ENCODE peak calls at places on chromosome 22, in five cellular contexts. One of them, this sample, is unnamed.

GRCh38 chr22:44913198-44913983 is 96.4 kb downstream of the PHF21B start:
- DNase-seq in GM23338: no peak
- DNase-seq in cardiac muscle cell: no peak
- DNase-seq in GM20000: no peak
- DNase-seq in Peyer's patch: peak
- DNase-seq in this sample: peak

GRCh38 chr22:24051568-24051967 is 40.5 kb downstream of the CABIN1 start:
- DNase-seq in GM20000: no peak
- DNase-seq in cardiac muscle cell: no peak
- DNase-seq in GM23338: no peak
- DNase-seq in Peyer's patch: no peak
- DNase-seq in this sample: no peak

GRCh38 chr22:40552070-40552469 is 84.4 kb downstream of the MRTFA start:
- DNase-seq in cardiac muscle cell: peak
- DNase-seq in Peyer's patch: no peak
- DNase-seq in GM20000: no peak
- DNase-seq in GM23338: no peak
- DNase-seq in this sample: no peak

GRCh38 chr22:29904020-29904419 is 21.0 kb downstream of the MTMR3 start:
- DNase-seq in Peyer's patch: no peak
- DNase-seq in GM23338: no peak
- DNase-seq in cardiac muscle cell: no peak
- DNase-seq in GM20000: no peak
- DNase-seq in this sample: no peak

GRCh38 chr22:40525250-40525884 is 111.2 kb downstream of the MRTFA start:
- DNase-seq in cardiac muscle cell: peak
- DNase-seq in GM23338: peak
- DNase-seq in GM20000: no peak
- DNase-seq in Peyer's patch: peak
- DNase-seq in this sample: peak

GRCh38 chr22:40482391-40482790 is 112.0 kb downstream of the SGSM3 start:
- DNase-seq in cardiac muscle cell: no peak
- DNase-seq in GM20000: no peak
- DNase-seq in GM23338: no peak
- DNase-seq in Peyer's patch: no peak
- DNase-seq in this sample: no peak

GRCh38 chr22:39589880-39590279 is 19.3 kb downstream of the CACNA1I start:
- DNase-seq in GM23338: no peak
- DNase-seq in GM20000: no peak
- DNase-seq in Peyer's patch: no peak
- DNase-seq in cardiac muscle cell: no peak
- DNase-seq in this sample: no peak

GRCh38 chr22:30600925-30601324 is 6.0 kb upstream of the TCN2 start:
- DNase-seq in Peyer's patch: no peak
- DNase-seq in cardiac muscle cell: no peak
- DNase-seq in GM23338: no peak
- DNase-seq in GM20000: no peak
- DNase-seq in this sample: no peak

GRCh38 chr22:42803454-42803853 is 53.6 kb downstream of the ARFGAP3 start:
- DNase-seq in GM23338: no peak
- DNase-seq in GM20000: no peak
- DNase-seq in Peyer's patch: no peak
- DNase-seq in cardiac muscle cell: no peak
- DNase-seq in this sample: no peak

GRCh38 chr22:27113211-27114030 is 456.0 kb downstream of the MIAT start:
- DNase-seq in GM23338: no peak
- DNase-seq in GM20000: no peak
- DNase-seq in cardiac muscle cell: peak
- DNase-seq in Peyer's patch: peak
- DNase-seq in this sample: peak

GRCh38 chr22:41517172-41518047 is 26.9 kb downstream of the POLR3H start:
- DNase-seq in GM23338: peak
- DNase-seq in Peyer's patch: peak
- DNase-seq in GM20000: peak
- DNase-seq in cardiac muscle cell: peak
- DNase-seq in this sample: no peak

GRCh38 chr22:31575190-31575589 is 78.9 kb downstream of the SFI1 start:
- DNase-seq in GM23338: no peak
- DNase-seq in cardiac muscle cell: no peak
- DNase-seq in GM20000: no peak
- DNase-seq in Peyer's patch: no peak
- DNase-seq in this sample: no peak

GRCh38 chr22:27097933-27098332 is 440.5 kb downstream of the MIAT start:
- DNase-seq in GM23338: peak
- DNase-seq in cardiac muscle cell: no peak
- DNase-seq in Peyer's patch: no peak
- DNase-seq in GM20000: no peak
- DNase-seq in this sample: no peak

GRCh38 chr22:29219881-29220670 is 14.4 kb downstream of the EMID1 start:
- DNase-seq in cardiac muscle cell: no peak
- DNase-seq in GM23338: peak
- DNase-seq in GM20000: no peak
- DNase-seq in Peyer's patch: no peak
- DNase-seq in this sample: no peak

GRCh38 chr22:30866811-30867271 is 101.7 kb downstream of the MORC2 start:
- DNase-seq in Peyer's patch: peak
- DNase-seq in GM20000: no peak
- DNase-seq in GM23338: peak
- DNase-seq in cardiac muscle cell: no peak
- DNase-seq in this sample: no peak

GRCh38 chr22:43293661-43294392 is 49.3 kb downstream of the SCUBE1 start:
- DNase-seq in cardiac muscle cell: peak
- DNase-seq in Peyer's patch: peak
- DNase-seq in GM20000: no peak
- DNase-seq in GM23338: no peak
- DNase-seq in this sample: peak

GRCh38 chr22:49749227-49749626 is 78.4 kb downstream of the BRD1 start:
- DNase-seq in cardiac muscle cell: no peak
- DNase-seq in GM20000: peak
- DNase-seq in GM23338: no peak
- DNase-seq in Peyer's patch: peak
- DNase-seq in this sample: peak

GRCh38 chr22:46073683-46074504 is 76.4 kb upstream of the PPARA start:
- DNase-seq in GM23338: no peak
- DNase-seq in GM20000: no peak
- DNase-seq in Peyer's patch: peak
- DNase-seq in cardiac muscle cell: peak
- DNase-seq in this sample: no peak

GRCh38 chr22:17964647-17965046 is 59.7 kb downstream of the MICAL3 start:
- DNase-seq in GM23338: no peak
- DNase-seq in cardiac muscle cell: no peak
- DNase-seq in GM20000: peak
- DNase-seq in Peyer's patch: no peak
- DNase-seq in this sample: no peak

DNA sequence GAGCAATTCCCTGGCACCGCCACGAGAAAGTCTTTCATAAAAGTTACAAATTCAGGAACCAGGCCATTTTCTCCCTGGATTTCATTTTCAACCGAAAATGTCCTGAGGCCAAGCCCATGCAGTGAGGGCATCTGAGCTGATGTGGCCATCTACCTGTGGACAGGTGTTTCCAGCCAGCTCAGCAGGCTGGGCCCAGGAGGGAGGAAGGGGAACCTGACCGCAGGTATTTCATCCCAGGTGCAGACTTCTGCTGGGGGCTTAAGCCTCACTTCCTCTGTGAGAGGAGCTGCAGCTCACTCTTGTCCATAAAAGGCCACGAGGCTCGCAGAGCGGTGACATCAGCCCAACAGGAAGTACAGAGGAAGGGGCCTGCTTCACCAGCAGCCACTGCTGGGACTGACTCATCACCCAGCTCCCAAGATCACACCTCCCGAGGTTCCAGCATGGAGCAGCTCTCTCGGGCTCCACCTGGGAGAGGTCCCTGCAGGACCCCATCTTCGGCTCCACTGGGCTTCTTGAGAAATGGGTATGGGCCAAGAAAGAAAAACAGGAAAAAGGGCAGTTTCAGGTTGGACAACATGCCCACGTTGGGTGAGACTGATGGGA is 56.4 kb downstream of the MYH9 start:
- DNase-seq in GM23338: peak
- DNase-seq in Peyer's patch: peak
- DNase-seq in cardiac muscle cell: peak
- DNase-seq in GM20000: peak
- DNase-seq in this sample: peak
- TF ChIP-seq CTCF in GM23338: no peak
- TF ChIP-seq CTCF in Peyer's patch: no peak
- TF ChIP-seq CTCF in cardiac muscle cell: no peak
- TF ChIP-seq CTCF in GM20000: no peak
- TF ChIP-seq CTCF in this sample: no peak

GRCh38 chr22:22060200-22061084 is 77.9 kb upstream of the TOP3B start:
- DNase-seq in GM20000: peak
- DNase-seq in GM23338: peak
- DNase-seq in cardiac muscle cell: peak
- DNase-seq in Peyer's patch: peak
- DNase-seq in this sample: peak
- TF ChIP-seq CTCF in GM20000: peak
- TF ChIP-seq CTCF in GM23338: peak
- TF ChIP-seq CTCF in cardiac muscle cell: peak
- TF ChIP-seq CTCF in Peyer's patch: peak
- TF ChIP-seq CTCF in this sample: peak

GRCh38 chr22:19688301-19689290 is 25.7 kb upstream of the SEPTIN5 start:
- DNase-seq in cardiac muscle cell: no peak
- DNase-seq in GM23338: no peak
- DNase-seq in Peyer's patch: no peak
- DNase-seq in GM20000: no peak
- DNase-seq in this sample: no peak
- TF ChIP-seq CTCF in cardiac muscle cell: no peak
- TF ChIP-seq CTCF in GM23338: no peak
- TF ChIP-seq CTCF in Peyer's patch: no peak
- TF ChIP-seq CTCF in GM20000: no peak
- TF ChIP-seq CTCF in this sample: no peak

GRCh38 chr22:37731804-37732471 is 35.1 kb downstream of the TRIOBP start:
- DNase-seq in Peyer's patch: no peak
- DNase-seq in GM20000: peak
- DNase-seq in GM23338: no peak
- DNase-seq in cardiac muscle cell: no peak
- DNase-seq in this sample: no peak
- TF ChIP-seq CTCF in Peyer's patch: no peak
- TF ChIP-seq CTCF in GM20000: no peak
- TF ChIP-seq CTCF in GM23338: no peak
- TF ChIP-seq CTCF in cardiac muscle cell: peak
- TF ChIP-seq CTCF in this sample: peak